ENCODE peak calls at places on chromosomes 11 and 22, in ten cellular contexts. O, S, V, N, Z, W, Y, B, F and I are unnamed samples.

GRCh38 chr11:102240502-102240901 is 76.8 kb upstream of the BIRC3 start:
- DNase-seq in Z (no peak), N (peak), O (no peak), Y (no peak), V (no peak), F (no peak), B (no peak), W (no peak), S (no peak), I (no peak)

GRCh38 chr22:36238348-36239149 is 778 bp downstream of the APOL2 start:
- DNase-seq in W (no peak), F (no peak), N (no peak), Z (no peak), O (no peak), Y (no peak), V (no peak), S (no peak), B (no peak), I (peak)

GRCh38 chr11:80443177-80443576 is 1002.3 kb upstream of the TENM4 start:
- DNase-seq in N (no peak), S (no peak), V (no peak), W (no peak), Y (no peak), B (no peak), O (no peak), Z (no peak), F (no peak), I (no peak)

GRCh38 chr11:1855886-1856265 is 3.0 kb downstream of the LSP1 start:
- DNase-seq in S (no peak), O (no peak), B (no peak), V (no peak), Y (no peak), N (no peak), W (no peak), Z (no peak), F (no peak), I (no peak)

GRCh38 chr11:122259149-122259821 is 143.3 kb upstream of the BLID start:
- DNase-seq in V (no peak), Y (no peak), N (no peak), O (no peak), F (no peak), Z (no peak), S (no peak), B (no peak), W (no peak), I (no peak)

GRCh38 chr11:134864968-134865305 is 452.9 kb upstream of the B3GAT1 start:
- DNase-seq in W (no peak), F (no peak), V (no peak), Y (no peak), B (no peak), O (no peak), Z (no peak), S (no peak), N (no peak), I (no peak)

GRCh38 chr11:70246196-70246595 is 24.3 kb upstream of the PPFIA1 start:
- DNase-seq in W (no peak), N (no peak), Z (no peak), O (no peak), B (no peak), S (no peak), V (no peak), Y (no peak), F (no peak), I (no peak)

GRCh38 chr11:65576232-65576866 is 496 bp downstream of the EHBP1L1 start:
- DNase-seq in B (peak), S (no peak), F (no peak), W (no peak), Y (no peak), O (no peak), V (no peak), N (no peak), Z (no peak), I (no peak)

GRCh38 chr22:31952459-31952858 is 8.1 kb downstream of the YWHAH start:
- DNase-seq in S (no peak), Z (no peak), Y (no peak), V (no peak), W (no peak), F (no peak), B (no peak), N (peak), O (no peak), I (no peak)

GRCh38 chr22:46421272-46421671 is 85.8 kb downstream of the TRMU start:
- DNase-seq in N (no peak), B (peak), W (no peak), Y (no peak), S (no peak), O (no peak), F (no peak), V (no peak), Z (peak), I (no peak)

GRCh38 chr11:11981840-11982239 is 26.6 kb downstream of the DKK3 start:
- DNase-seq in S (no peak), Z (no peak), B (no peak), Y (no peak), N (no peak), V (no peak), O (no peak), F (no peak), W (no peak), I (no peak)

GRCh38 chr22:47197735-47198500 is 435.5 kb downstream of the TBC1D22A start:
- DNase-seq in S (no peak), F (no peak), W (no peak), Y (no peak), N (no peak), V (no peak), B (no peak), Z (no peak), O (no peak), I (no peak)

GRCh38 chr11:104124979-104125378 is 39.0 kb downstream of the PDGFD start:
- DNase-seq in Z (no peak), Y (no peak), B (no peak), W (no peak), N (no peak), V (no peak), O (no peak), S (no peak), F (no peak), I (no peak)

GRCh38 chr11:134519788-134520187 is 107.7 kb upstream of the B3GAT1 start:
- DNase-seq in F (no peak), Z (no peak), Y (no peak), S (peak), W (no peak), B (no peak), O (no peak), N (no peak), V (no peak), I (no peak)

GRCh38 chr22:24386814-24387550 is 40.4 kb upstream of the ADORA2A start:
- DNase-seq in B (no peak), O (no peak), Y (no peak), W (no peak), N (no peak), F (no peak), S (no peak), V (no peak), Z (no peak), I (no peak)

GRCh38 chr22:31607696-31608095 is 54.3 kb downstream of the PISD start:
- DNase-seq in W (no peak), Z (no peak), B (no peak), O (no peak), Y (no peak), V (no peak), S (no peak), N (no peak), F (no peak), I (no peak)

GRCh38 chr11:12272821-12273617 is 104.4 kb upstream of the PARVA start:
- DNase-seq in O (no peak), F (no peak), V (no peak), W (no peak), Y (no peak), S (peak), B (no peak), Z (no peak), N (no peak), I (no peak)

GRCh38 chr22:42287174-42287890 is 16.9 kb upstream of the TCF20 start:
- DNase-seq in V (no peak), Y (no peak), S (no peak), W (peak), Z (no peak), O (no peak), B (no peak), F (no peak), N (no peak), I (no peak)

GRCh38 chr11:13962562-13963168 is at the start of gene SPON1:
- DNase-seq in O (no peak), S (peak), V (peak), W (no peak), F (peak), B (peak), Z (peak), N (no peak), Y (peak), I (no peak)

GRCh38 chr22:31488988-31489617 is 539 bp downstream of the EIF4ENIF1 start:
- DNase-seq in N (no peak), S (peak), V (peak), W (peak), Y (no peak), B (peak), Z (peak), F (no peak), O (peak), I (peak)

GRCh38 chr11:75351541-75352416 is at the start of gene ARRB1:
- DNase-seq in S (peak), V (peak), W (peak), B (peak), Y (peak), O (peak), Z (peak), N (no peak), F (peak), I (peak)

GRCh38 chr11:83454674-83455073 is 168.5 kb upstream of the CCDC90B start:
- DNase-seq in Z (no peak), N (no peak), Y (no peak), V (no peak), S (no peak), B (no peak), F (no peak), W (no peak), O (no peak), I (no peak)

GRCh38 chr11:128341280-128341679 is 246.1 kb downstream of the ETS1 start:
- DNase-seq in N (no peak), Z (peak), F (no peak), S (peak), O (peak), W (no peak), Y (no peak), V (peak), B (peak), I (no peak)

GRCh38 chr11:47314992-47315391 is 37.5 kb downstream of the MYBPC3 start:
- DNase-seq in O (no peak), B (no peak), N (no peak), V (no peak), S (no peak), Y (no peak), F (no peak), W (no peak), Z (no peak), I (no peak)

GRCh38 chr22:21981874-21982273 is 713 bp downstream of the TOP3B start:
- DNase-seq in B (no peak), Z (no peak), V (no peak), W (no peak), O (no peak), S (no peak), N (no peak), Y (no peak), F (no peak), I (no peak)

GRCh38 chr11:34626393-34626792 is 5.5 kb downstream of the EHF start:
- DNase-seq in W (no peak), V (no peak), F (no peak), B (no peak), N (no peak), S (no peak), O (no peak), Z (no peak), Y (no peak), I (no peak)

GRCh38 chr11:114098927-114099326 is 39.4 kb downstream of the ZBTB16 start:
- DNase-seq in W (no peak), F (no peak), Y (no peak), B (no peak), V (no peak), N (no peak), O (no peak), S (no peak), Z (no peak), I (no peak)